ENCODE peak calls at places on chromosomes 1 and 21, in ten cellular contexts. B is GM12892; Y is HT-29; F is CD4-positive, alpha-beta memory T cell; Z is endothelial cell; P is COR-L47; G is NCI-H1105; T is mesenchymal stem cell; N is effector CD4-positive, alpha-beta T cell; U is omental fat pad. X is an unnamed sample.

GRCh38 chr1:23555225-23555801 is 4.0 kb downstream of the ID3 start:
- DNase-seq in Y (no peak), N (no peak), P (peak; percentile 47), F (no peak), Z (no peak), G (peak; percentile 42), B (no peak), U (no peak), T (peak; percentile 87), X (no peak)

GRCh38 chr1:156475568-156476500 is 24.7 kb downstream of the MEF2D start:
- DNase-seq in N (no peak), U (no peak), F (no peak), B (no peak), Z (no peak), G (no peak), Y (no peak), P (no peak), T (peak; percentile 87), X (no peak)

GRCh38 chr1:17014671-17015567 is 3.2 kb upstream of the ATP13A2 start:
- DNase-seq in Z (no peak), T (no peak), B (no peak), U (no peak), N (no peak), Y (no peak), F (no peak), P (no peak), G (no peak), X (no peak)

GRCh38 chr21:25515484-25516405 is 91.5 kb downstream of the MRPL39 start:
- DNase-seq in G (no peak), U (no peak), F (no peak), N (no peak), Z (no peak), T (no peak), Y (no peak), P (no peak), B (no peak), X (no peak)

GRCh38 chr1:194807530-194808220 is 1621.3 kb upstream of the B3GALT2 start:
- DNase-seq in Y (no peak), U (no peak), P (no peak), N (no peak), Z (no peak), G (no peak), B (no peak), T (no peak), F (no peak), X (no peak)

GRCh38 chr1:190373705-190374336 is 103.8 kb downstream of the BRINP3 start:
- DNase-seq in G (no peak), Y (peak; percentile 27), T (peak; percentile 3), P (no peak), B (no peak), U (no peak), F (no peak), Z (peak; percentile 11), N (no peak), X (peak; percentile 16)

GRCh38 chr21:39281853-39282252 is 31.6 kb downstream of the BRWD1 start:
- DNase-seq in T (no peak), B (no peak), Z (no peak), U (no peak), F (no peak), N (no peak), P (no peak), Y (no peak), G (no peak), X (no peak)

GRCh38 chr1:63362073-63362472 is 5.4 kb upstream of the ALG6 start:
- DNase-seq in Z (no peak), Y (no peak), B (no peak), N (no peak), G (no peak), U (no peak), T (no peak), P (no peak), F (no peak), X (no peak)

GRCh38 chr1:37353871-37354270 is 120.5 kb upstream of the ZC3H12A start:
- DNase-seq in F (no peak), P (no peak), U (no peak), N (no peak), Y (no peak), B (no peak), G (no peak), Z (no peak), T (no peak), X (no peak)

GRCh38 chr1:9840176-9840575 is 16.4 kb upstream of the CLSTN1 start:
- DNase-seq in N (no peak), B (no peak), P (peak; percentile 23), T (no peak), F (no peak), G (peak; percentile 67), Z (no peak), Y (no peak), U (no peak), X (no peak)

GRCh38 chr1:6688001-6688400 is 13.6 kb downstream of the DNAJC11 start:
- DNase-seq in B (no peak), N (no peak), Z (no peak), T (no peak), U (no peak), G (no peak), F (no peak), Y (no peak), P (no peak), X (no peak)

GRCh38 chr1:153670257-153670858 is 435 bp downstream of the ILF2 start:
- DNase-seq in G (no peak), Z (no peak), F (no peak), Y (peak; percentile 22), N (no peak), T (no peak), P (no peak), B (no peak), U (no peak), X (peak; percentile 54)

GRCh38 chr1:181746224-181746623 is 262.9 kb downstream of the CACNA1E start:
- DNase-seq in F (no peak), U (no peak), N (no peak), P (no peak), G (no peak), T (no peak), B (no peak), Y (no peak), Z (no peak), X (no peak)

GRCh38 chr1:53155534-53155933 is 13.1 kb upstream of the SLC1A7 start:
- DNase-seq in Y (no peak), T (no peak), P (peak; percentile 23), Z (no peak), G (peak; percentile 12), F (no peak), B (no peak), U (no peak), N (no peak), X (no peak)

GRCh38 chr1:41486053-41486891 is 1.8 kb upstream of the EDN2 start:
- DNase-seq in N (no peak), G (no peak), T (peak; percentile 53), U (no peak), Y (no peak), F (no peak), B (no peak), Z (no peak), P (no peak), X (no peak)

GRCh38 chr1:54745864-54746263 is 18.5 kb downstream of the PARS2 start:
- DNase-seq in B (no peak), G (no peak), U (no peak), N (no peak), Y (no peak), Z (no peak), T (no peak), F (no peak), P (no peak), X (no peak)

GRCh38 chr1:175629318-175629694 is 114.1 kb downstream of the TNR start:
- DNase-seq in N (no peak), P (no peak), B (no peak), Z (no peak), Y (no peak), G (no peak), F (no peak), T (no peak), U (no peak), X (no peak)

X was measured in erythroblast.